ENCODE peak calls at places on chromosomes 5 and 9, in five cellular contexts. Z is anterior cingulate cortex; M is endodermal cell; E is activated CD4-positive, alpha-beta T cell treated with anti-CD3 and anti-CD28 coated beads for 1 hour; V is EH. U is an unnamed sample.

GRCh38 chr5:127550652-127551409 is 33.4 kb downstream of the PRRC1 start:
- DNase-seq in V (no peak), M (no peak), E (no peak), Z (no peak), U (peak)

GRCh38 chr5:134118212-134118611 is 3.7 kb downstream of the TCF7 start:
- DNase-seq in Z (no peak), E (no peak), M (no peak), V (no peak), U (no peak)

GRCh38 chr9:100715100-100715379 is 137.2 kb downstream of the CAVIN4 start:
- DNase-seq in Z (peak), E (no peak), M (no peak), V (no peak), U (no peak)

GRCh38 chr9:65432051-65432450 is 147.0 kb upstream of the FOXD4L5 start:
- DNase-seq in Z (no peak), V (no peak), E (no peak), M (no peak), U (no peak)

GRCh38 chr5:159660401-159660800 is 255.9 kb upstream of the ADRA1B start:
- DNase-seq in M (no peak), E (no peak), Z (no peak), V (peak), U (no peak)

GRCh38 chr5:132378580-132378979 is 9.1 kb downstream of the SLC22A5 start:
- DNase-seq in Z (no peak), M (no peak), E (no peak), V (peak), U (no peak)

GRCh38 chr5:83321656-83322055 is 149.9 kb upstream of the VCAN start:
- DNase-seq in M (no peak), Z (no peak), V (peak), E (no peak), U (peak)

GRCh38 chr9:97388721-97389238 is 23.1 kb upstream of the TDRD7 start:
- DNase-seq in Z (no peak), E (no peak), V (no peak), M (no peak), U (no peak)

GRCh38 chr5:80231243-80231642 is 24.6 kb downstream of the SERINC5 start:
- DNase-seq in V (peak), E (no peak), Z (no peak), M (no peak), U (no peak)

GRCh38 chr5:163339148-163339547 is 98.2 kb upstream of the CCNG1 start:
- DNase-seq in M (no peak), V (no peak), E (no peak), Z (no peak), U (no peak)

GRCh38 chr5:57277085-57277484 is 103.2 kb downstream of the GPBP1 start:
- DNase-seq in M (no peak), Z (no peak), E (no peak), V (peak), U (peak)

GRCh38 chr5:93574939-93575241 is 6.1 kb downstream of the NR2F1-AS1 start:
- DNase-seq in E (no peak), M (no peak), V (no peak), Z (no peak), U (no peak)

GRCh38 chr5:56006094-56006493 is 11.3 kb upstream of the IL6ST start:
- DNase-seq in Z (no peak), V (no peak), M (no peak), E (no peak), U (no peak)

GRCh38 chr9:113530942-113531341 is 67.4 kb downstream of the RGS3 start:
- DNase-seq in M (no peak), V (no peak), E (no peak), Z (no peak), U (no peak)

GRCh38 chr5:61301820-61302563 is 30.1 kb upstream of the ZSWIM6 start:
- DNase-seq in M (peak), E (no peak), Z (peak), V (peak), U (peak)

GRCh38 chr9:76379494-76379893 is 14.7 kb downstream of the RFK start:
- DNase-seq in Z (no peak), E (no peak), M (no peak), V (no peak), U (no peak)

GRCh38 chr5:115460476-115460875 is 84.1 kb downstream of the FEM1C start:
- DNase-seq in Z (no peak), M (no peak), E (no peak), V (peak), U (peak)

GRCh38 chr9:133063500-133064231 is 1.9 kb downstream of the CEL start:
- DNase-seq in Z (no peak), E (no peak), M (no peak), V (no peak), U (no peak)

GRCh38 chr5:1359713-1360112 is 14.8 kb upstream of the CLPTM1L start:
- DNase-seq in E (no peak), V (no peak), Z (no peak), M (no peak), U (no peak)

GRCh38 chr9:78694950-78695349 is 398.0 kb downstream of the PSAT1 start:
- DNase-seq in E (no peak), M (peak), V (no peak), Z (peak), U (no peak)

GRCh38 chr9:124835026-124835501 is 18.2 kb upstream of the WDR38 start:
- DNase-seq in V (peak), Z (no peak), E (no peak), M (no peak), U (peak)

GRCh38 chr5:35990941-35991592 is at the start of gene UGT3A1:
- DNase-seq in M (peak), E (no peak), Z (no peak), V (no peak), U (no peak)

GRCh38 chr9:136507221-136507991 is 24.6 kb upstream of the SEC16A start:
- DNase-seq in Z (no peak), M (no peak), E (no peak), V (no peak), U (no peak)

GRCh38 chr5:54844905-54845566 is 140.4 kb downstream of the ESM1 start:
- DNase-seq in V (peak), E (no peak), M (no peak), Z (no peak), U (peak)

GRCh38 chr5:14681236-14681752 is 16.8 kb downstream of the OTULIN start:
- DNase-seq in Z (no peak), V (peak), M (no peak), E (no peak), U (no peak)

GRCh38 chr9:134377976-134378375 is 51.7 kb downstream of the RXRA start:
- DNase-seq in V (peak), Z (no peak), E (no peak), M (no peak), U (no peak)

GRCh38 chr9:37363124-37363523 is 59.4 kb upstream of the GRHPR start:
- DNase-seq in M (peak), Z (no peak), E (no peak), V (no peak), U (no peak)

GRCh38 chr5:10091701-10092100 is 158.0 kb downstream of the ATPSCKMT start:
- DNase-seq in V (no peak), M (no peak), E (no peak), Z (no peak), U (no peak)

GRCh38 chr9:87746186-87746585 is 20.3 kb downstream of the CTSL start:
- DNase-seq in M (no peak), Z (no peak), E (no peak), V (no peak), U (no peak)

GRCh38 chr5:60649288-60649917 is 50.6 kb downstream of the DEPDC1B start:
- DNase-seq in E (no peak), Z (no peak), V (peak), M (no peak), U (peak)

GRCh38 chr5:6899215-6899614 is 186.0 kb downstream of the TENT4A start:
- DNase-seq in M (no peak), E (no peak), Z (no peak), V (no peak), U (no peak)

GRCh38 chr5:122099060-122099790 is 21.2 kb upstream of the LOX start:
- DNase-seq in E (no peak), Z (no peak), M (peak), V (peak), U (peak)

GRCh38 chr5:173866249-173867172 is 21.6 kb upstream of the CPEB4 start:
- DNase-seq in V (no peak), Z (peak), M (no peak), E (no peak), U (peak)

GRCh38 chr5:124736111-124736813 is 10.2 kb downstream of the ZNF608 start:
- DNase-seq in E (no peak), M (no peak), V (peak), Z (no peak), U (peak)

GRCh38 chr9:36928670-36929349 is 105.3 kb downstream of the PAX5 start:
- DNase-seq in E (no peak), Z (no peak), M (no peak), V (peak), U (peak)

GRCh38 chr5:136001531-136001930 is 27.3 kb upstream of the TGFBI start:
- DNase-seq in E (no peak), V (peak), Z (no peak), M (peak), U (peak)

GRCh38 chr9:16442622-16443021 is 427.8 kb downstream of the BNC2 start:
- DNase-seq in E (no peak), Z (no peak), V (peak), M (peak), U (peak)

GRCh38 chr9:137034709-137035506 is 3.0 kb upstream of the FUT7 start:
- DNase-seq in V (peak), E (peak), Z (peak), M (peak), U (peak)